ENCODE peak calls at places on chromosomes 3 and 15, in six cellular contexts. L is HepG2, S is WTC11, C is H1, R is K562, Z is GM12878. I is an unnamed sample.

GRCh38 chr3:179653106-179653776 is 401 bp downstream of the USP13 start:
- DNase-seq in L (peak; percentile 45), S (peak; percentile 75), C (no peak), R (peak; percentile 45), Z (no peak), I (peak; percentile 79)

GRCh38 chr15:84079885-84080777 is 155.4 kb upstream of the GOLGA6L4 start:
- DNase-seq in L (no peak), S (peak; percentile 77), C (no peak), R (peak; percentile 5), Z (no peak), I (peak; percentile 85)

GRCh38 chr15:75842722-75843617 is at the start of gene UBE2Q2:
- DNase-seq in L (peak; percentile 44), S (peak; percentile 84), C (no peak), R (peak; percentile 92), Z (no peak), I (peak; percentile 90)

GRCh38 chr15:100775581-100776185 is 103.9 kb upstream of the ALDH1A3 start:
- DNase-seq in L (no peak), S (peak; percentile 0), C (no peak), R (no peak), Z (no peak), I (no peak)

GRCh38 chr3:81443948-81444347 is 317.5 kb downstream of the GBE1 start:
- DNase-seq in L (no peak), S (no peak), C (no peak), R (no peak), Z (no peak), I (no peak)

GRCh38 chr15:53197426-53197839 is 407.3 kb upstream of the ONECUT1 start:
- DNase-seq in L (peak; percentile 44), S (peak; percentile 84), C (peak; percentile 73), R (peak; percentile 56), Z (no peak), I (peak; percentile 90)

GRCh38 chr3:55476515-55476914 is 10.6 kb downstream of the WNT5A start:
- DNase-seq in L (no peak), S (no peak), C (no peak), R (no peak), Z (no peak), I (no peak)

GRCh38 chr3:42544492-42545283 is 37.1 kb downstream of the SEC22C start:
- DNase-seq in L (peak; percentile 72), S (no peak), C (no peak), R (no peak), Z (no peak), I (no peak)

GRCh38 chr15:100349696-100350433 is 8.1 kb upstream of the ADAMTS17 start:
- DNase-seq in L (peak; percentile 76), S (peak; percentile 92), C (peak; percentile 74), R (peak; percentile 88), Z (peak; percentile 11), I (peak; percentile 92)

GRCh38 chr3:170524072-170524471 is 61.8 kb downstream of the SLC7A14 start:
- DNase-seq in L (no peak), S (no peak), C (no peak), R (no peak), Z (no peak), I (no peak)

GRCh38 chr15:45126535-45127158 is 3.0 kb downstream of the DUOXA1 start:
- DNase-seq in L (peak; percentile 25), S (no peak), C (no peak), R (peak; percentile 39), Z (no peak), I (peak; percentile 46)

GRCh38 chr3:14150491-14151230 is 25.8 kb downstream of the TMEM43 start:
- DNase-seq in L (no peak), S (no peak), C (no peak), R (no peak), Z (no peak), I (no peak)

GRCh38 chr3:156433138-156433537 is 121.8 kb downstream of the SSR3 start:
- DNase-seq in L (no peak), S (no peak), C (no peak), R (no peak), Z (no peak), I (no peak)

GRCh38 chr3:64097920-64098319 is 74.6 kb upstream of the PSMD6 start:
- DNase-seq in L (no peak), S (no peak), C (no peak), R (no peak), Z (no peak), I (no peak)

GRCh38 chr15:71136159-71137137 is 21.2 kb downstream of the THSD4 start:
- DNase-seq in L (no peak), S (no peak), C (no peak), R (no peak), Z (no peak), I (peak; percentile 37)

GRCh38 chr3:43855674-43856299 is 165.0 kb downstream of the ABHD5 start:
- DNase-seq in L (peak; percentile 11), S (peak; percentile 82), C (no peak), R (peak; percentile 49), Z (peak; percentile 3), I (peak; percentile 90)

GRCh38 chr3:104629038-104629437 is 737.7 kb upstream of the ALCAM start:
- DNase-seq in L (no peak), S (no peak), C (no peak), R (no peak), Z (no peak), I (no peak)

GRCh38 chr3:123424321-123424998 is 24.4 kb downstream of the ADCY5 start:
- DNase-seq in L (no peak), S (no peak), C (no peak), R (no peak), Z (no peak), I (no peak)

GRCh38 chr15:75191235-75191634 is 10.4 kb upstream of the C15orf39 start:
- DNase-seq in L (no peak), S (no peak), C (no peak), R (no peak), Z (no peak), I (no peak)

GRCh38 chr15:65400760-65401606 is 21.8 kb downstream of the IGDCC4 start:
- DNase-seq in L (peak; percentile 74), S (peak; percentile 92), C (peak; percentile 78), R (peak; percentile 90), Z (no peak), I (peak; percentile 97)

GRCh38 chr3:2921903-2922302 is 188.3 kb downstream of the IL5RA start:
- DNase-seq in L (peak; percentile 5), S (no peak), C (no peak), R (peak; percentile 8), Z (peak; percentile 24), I (peak; percentile 38)

GRCh38 chr3:117790256-117790987 is 1080.8 kb downstream of the TUSC7 start:
- DNase-seq in L (no peak), S (no peak), C (no peak), R (no peak), Z (no peak), I (peak; percentile 55)

GRCh38 chr3:187802928-187803259 is 57.6 kb upstream of the BCL6 start:
- DNase-seq in L (no peak), S (no peak), C (no peak), R (no peak), Z (peak; percentile 64), I (no peak)

GRCh38 chr3:140288575-140288974 is 353.6 kb downstream of the CLSTN2 start:
- DNase-seq in L (no peak), S (no peak), C (no peak), R (no peak), Z (no peak), I (no peak)

GRCh38 chr3:43435706-43436105 is 149.4 kb downstream of the SNRK start:
- DNase-seq in L (no peak), S (no peak), C (no peak), R (no peak), Z (no peak), I (peak; percentile 40)

GRCh38 chr3:12395349-12396012 is 88.8 kb upstream of the TSEN2 start:
- DNase-seq in L (no peak), S (no peak), C (no peak), R (no peak), Z (peak; percentile 53), I (no peak)
- TF ChIP-seq CREB1 in L (no peak), S (no peak), C (no peak), R (no peak), Z (no peak), I (no peak)

DNA sequence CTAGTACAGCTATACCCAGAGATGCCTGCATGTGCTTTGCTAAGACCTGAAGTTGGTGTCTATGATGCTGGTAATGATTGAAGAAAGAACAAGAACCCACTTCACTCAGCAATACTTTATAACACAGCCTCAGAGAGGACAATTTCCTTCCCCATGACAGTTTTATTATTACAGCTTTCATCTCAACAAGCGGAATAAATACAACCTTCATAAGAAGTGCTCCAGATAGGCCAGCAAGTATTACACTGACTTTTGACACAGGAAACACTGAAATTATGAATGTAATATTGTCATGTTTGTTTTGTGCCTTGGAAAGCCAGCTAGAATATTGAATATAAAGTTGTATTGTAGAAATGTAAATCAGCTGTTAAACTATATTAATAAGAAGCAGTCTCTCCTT is 557.4 kb upstream of the ARPP21 start:
- DNase-seq in L (no peak), S (no peak), C (no peak), R (no peak), Z (no peak), I (no peak)
- TF ChIP-seq CREB1 in L (no peak), S (no peak), C (no peak), R (no peak), Z (no peak), I (no peak)

GRCh38 chr3:182165234-182165633 is 453.5 kb downstream of the SOX2 start:
- DNase-seq in L (no peak), S (no peak), C (no peak), R (no peak), Z (no peak), I (no peak)
- TF ChIP-seq CREB1 in L (no peak), S (no peak), C (no peak), R (no peak), Z (no peak), I (no peak)

GRCh38 chr15:58185439-58185838 is 47.3 kb downstream of the AQP9 start:
- DNase-seq in L (no peak), S (no peak), C (no peak), R (no peak), Z (no peak), I (no peak)

GRCh38 chr15:58179741-58180381 is 41.7 kb downstream of the AQP9 start:
- DNase-seq in L (no peak), S (no peak), C (no peak), R (peak; percentile 82), Z (no peak), I (no peak)

GRCh38 chr15:58178668-58179067 is 40.5 kb downstream of the AQP9 start:
- DNase-seq in L (no peak), S (no peak), C (no peak), R (peak; percentile 32), Z (no peak), I (no peak)

GRCh38 chr15:58179206-58179605 is 41.0 kb downstream of the AQP9 start:
- DNase-seq in L (no peak), S (no peak), C (no peak), R (peak; percentile 54), Z (no peak), I (no peak)

DNA sequence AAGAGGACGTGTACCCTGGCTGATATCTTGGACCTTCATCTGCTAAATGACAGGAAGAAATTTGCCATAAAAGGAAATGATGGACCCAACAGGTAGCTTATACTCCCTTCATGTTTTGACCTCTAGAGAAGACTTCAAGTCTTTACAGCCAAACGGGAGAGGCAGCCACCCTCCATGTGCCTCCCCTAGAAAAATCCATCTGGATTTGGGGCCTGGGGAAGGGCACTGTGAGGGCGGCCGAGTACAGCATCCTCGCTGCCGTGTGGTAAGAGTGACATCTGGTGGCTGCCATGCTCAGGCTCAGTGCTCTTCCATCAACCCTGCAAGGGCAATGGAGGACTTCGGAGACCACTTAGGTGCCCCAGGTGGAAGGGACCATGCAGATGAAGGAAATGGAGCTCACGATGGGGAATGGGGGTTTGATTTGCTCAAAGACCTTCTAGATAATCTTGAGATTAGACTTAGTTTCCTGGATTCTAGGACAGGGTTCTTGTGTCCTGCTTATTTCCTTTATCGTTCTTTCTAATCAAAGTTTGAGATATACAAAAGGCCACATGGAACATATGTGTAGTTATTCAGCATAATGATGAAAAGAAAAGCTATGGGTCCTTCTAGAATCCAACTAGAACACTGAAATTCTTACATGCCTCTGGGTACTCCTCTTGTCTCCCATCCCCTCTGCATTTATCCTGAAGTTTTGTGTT is 44.4 kb downstream of the AQP9 start:
- DNase-seq in L (peak; percentile 37), S (peak; percentile 71), C (peak; percentile 36), R (peak; percentile 79), Z (no peak), I (peak; percentile 83)
- TF ChIP-seq CREB1 in L (no peak), S (no peak), C (no peak), R (no peak), Z (no peak), I (no peak)

I was measured in GM23338.